ENCODE peak calls at places on chromosomes 2 and 18, in eight cellular contexts. Z, E, F, H, U, Q, L and W are unnamed samples.

GRCh38 chr2:149413487-149413886 is 83.1 kb downstream of the LYPD6 start:
- DNase-seq in Z (no peak), E (no peak), F (no peak), H (no peak), U (no peak), Q (no peak), L (no peak), W (no peak)

GRCh38 chr2:108637304-108637669 is 82.0 kb upstream of the RANBP2 start:
- DNase-seq in Z (peak), E (peak), F (no peak), H (peak), U (no peak), Q (no peak), L (peak), W (peak)

GRCh38 chr2:96526101-96526591 is 10.4 kb upstream of the ARID5A start:
- DNase-seq in Z (no peak), E (no peak), F (no peak), H (no peak), U (no peak), Q (no peak), L (no peak), W (no peak)

GRCh38 chr18:45556217-45556616 is 59.1 kb upstream of the SLC14A2 start:
- DNase-seq in Z (no peak), E (no peak), F (no peak), H (no peak), U (no peak), Q (no peak), L (no peak), W (no peak)

GRCh38 chr2:69007603-69008002 is 5.4 kb upstream of the ANTXR1 start:
- DNase-seq in Z (no peak), E (no peak), F (no peak), H (peak), U (no peak), Q (no peak), L (no peak), W (no peak)

GRCh38 chr2:67290451-67290991 is 106.6 kb upstream of the ETAA1 start:
- DNase-seq in Z (peak), E (no peak), F (no peak), H (peak), U (no peak), Q (no peak), L (peak), W (no peak)

GRCh38 chr18:79923896-79924585 is 27.4 kb downstream of the SLC66A2 start:
- DNase-seq in Z (no peak), E (no peak), F (no peak), H (no peak), U (no peak), Q (peak), L (no peak), W (no peak)

GRCh38 chr18:6661692-6662415 is 67.7 kb upstream of the ARHGAP28 start:
- DNase-seq in Z (no peak), E (no peak), F (no peak), H (no peak), U (no peak), Q (no peak), L (no peak), W (no peak)

GRCh38 chr2:67772216-67773180 is 290.3 kb downstream of the C1D start:
- DNase-seq in Z (no peak), E (peak), F (no peak), H (no peak), U (no peak), Q (no peak), L (no peak), W (no peak)

GRCh38 chr18:44079602-44080001 is 601.1 kb upstream of the SETBP1 start:
- DNase-seq in Z (peak), E (no peak), F (no peak), H (peak), U (no peak), Q (no peak), L (peak), W (no peak)

GRCh38 chr2:151805961-151806360 is 22.3 kb downstream of the ARL5A start:
- DNase-seq in Z (no peak), E (no peak), F (no peak), H (no peak), U (no peak), Q (no peak), L (no peak), W (no peak)

GRCh38 chr2:11543337-11544216 is 9.7 kb downstream of the GREB1 start:
- DNase-seq in Z (no peak), E (no peak), F (no peak), H (no peak), U (no peak), Q (no peak), L (no peak), W (no peak)

GRCh38 chr2:168773719-168774521 is 28.5 kb upstream of the NOSTRIN start:
- DNase-seq in Z (no peak), E (peak), F (peak), H (peak), U (peak), Q (peak), L (peak), W (peak)

GRCh38 chr2:166333809-166334208 is 41.9 kb downstream of the SCN9A start:
- DNase-seq in Z (no peak), E (no peak), F (no peak), H (no peak), U (no peak), Q (no peak), L (peak), W (no peak)

GRCh38 chr18:6741290-6741689 is 11.8 kb downstream of the ARHGAP28 start:
- DNase-seq in Z (peak), E (no peak), F (no peak), H (peak), U (no peak), Q (no peak), L (peak), W (no peak)

GRCh38 chr2:61371027-61371426 is 99.9 kb downstream of the USP34 start:
- DNase-seq in Z (no peak), E (no peak), F (no peak), H (no peak), U (no peak), Q (no peak), L (no peak), W (no peak)

GRCh38 chr2:100877555-100877954 is 57.6 kb downstream of the NPAS2 start:
- DNase-seq in Z (no peak), E (no peak), F (no peak), H (peak), U (no peak), Q (no peak), L (peak), W (no peak)

GRCh38 chr2:238875161-238875530 is 27.3 kb downstream of the TWIST2 start:
- DNase-seq in Z (no peak), E (no peak), F (no peak), H (peak), U (no peak), Q (peak), L (no peak), W (no peak)

GRCh38 chr2:50769416-50769815 is 262.5 kb downstream of the NRXN1 start:
- DNase-seq in Z (no peak), E (peak), F (peak), H (no peak), U (peak), Q (no peak), L (no peak), W (no peak)

GRCh38 chr2:215269397-215270117 is 42.3 kb upstream of the ATIC start:
- DNase-seq in Z (peak), E (peak), F (peak), H (peak), U (peak), Q (peak), L (peak), W (peak)

GRCh38 chr2:47014564-47015051 is 99.0 kb upstream of the MCFD2 start:
- DNase-seq in Z (no peak), E (no peak), F (no peak), H (no peak), U (no peak), Q (no peak), L (no peak), W (no peak)

GRCh38 chr2:47013383-47013782 is 97.8 kb upstream of the MCFD2 start:
- DNase-seq in Z (no peak), E (no peak), F (no peak), H (no peak), U (no peak), Q (no peak), L (no peak), W (no peak)

GRCh38 chr2:47015730-47016129 is 100.1 kb upstream of the MCFD2 start:
- DNase-seq in Z (no peak), E (no peak), F (no peak), H (no peak), U (no peak), Q (no peak), L (no peak), W (no peak)

GRCh38 chr2:47016172-47016913 is 100.7 kb upstream of the MCFD2 start:
- DNase-seq in Z (peak), E (peak), F (no peak), H (peak), U (peak), Q (no peak), L (peak), W (no peak)

DNA sequence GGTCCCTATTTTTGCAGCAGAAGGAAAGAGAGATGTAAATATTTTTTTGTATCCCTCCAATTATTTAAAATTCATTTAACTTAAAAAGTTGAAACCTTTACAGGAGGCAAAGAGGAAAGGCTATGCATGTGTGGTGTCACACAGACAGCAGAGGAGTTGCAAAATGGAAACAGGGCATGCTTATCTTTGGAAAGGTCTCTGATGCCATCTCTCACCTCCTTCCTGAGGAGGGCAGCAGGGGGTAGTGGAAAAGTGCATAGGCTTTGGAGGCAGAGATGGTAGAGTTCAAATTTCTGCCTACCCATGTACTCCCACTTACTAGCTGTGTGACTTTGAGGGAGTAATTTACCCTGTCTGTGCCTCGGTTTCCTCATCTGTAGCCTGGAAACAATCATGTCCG is 99.6 kb upstream of the MCFD2 start:
- DNase-seq in Z (no peak), E (no peak), F (no peak), H (no peak), U (no peak), Q (no peak), L (no peak), W (no peak)
- TF ChIP-seq CTCF in Z (peak), E (no peak), F (no peak), H (no peak), U (no peak), Q (no peak), L (peak), W (no peak)

DNA sequence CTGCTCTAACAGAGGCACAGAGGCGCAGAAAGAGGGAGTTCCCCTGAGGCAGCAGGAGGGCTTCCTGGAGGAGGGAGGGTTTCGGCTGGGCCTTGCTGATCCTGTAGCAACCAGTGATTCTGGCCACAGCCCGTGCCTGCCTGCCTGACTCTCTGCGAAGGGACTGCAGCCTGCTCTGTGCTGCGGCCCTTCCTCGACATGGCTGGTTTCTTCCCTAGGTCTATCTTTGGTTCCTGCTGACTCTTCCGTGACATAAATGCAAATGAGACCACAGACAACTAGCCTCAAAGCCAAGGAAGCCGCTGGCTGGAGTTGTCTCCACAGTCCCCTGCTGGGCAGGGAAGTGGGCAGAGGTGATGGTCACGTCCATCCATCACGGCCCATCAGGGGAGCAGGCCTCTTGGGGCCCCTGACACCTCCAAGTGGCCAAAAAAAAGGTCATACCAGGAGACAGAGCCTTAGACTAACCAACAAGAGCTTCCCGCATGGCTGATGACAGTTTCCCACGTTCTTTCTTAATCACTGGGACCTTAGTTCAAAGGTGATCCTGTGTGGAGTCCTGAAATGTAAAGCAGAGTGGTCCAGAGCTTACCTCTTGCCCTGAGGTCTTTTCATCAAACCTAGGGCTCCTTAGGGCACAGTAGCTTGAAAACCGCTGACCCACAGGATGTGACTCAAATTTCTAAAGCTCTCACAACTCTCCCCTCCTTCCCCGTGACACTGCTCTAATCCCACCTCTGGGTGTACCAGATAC is 55.3 kb downstream of the HS1BP3 start:
- DNase-seq in Z (no peak), E (peak), F (peak), H (peak), U (no peak), Q (peak), L (peak), W (peak)
- TF ChIP-seq CTCF in Z (no peak), E (no peak), F (no peak), H (no peak), U (no peak), Q (no peak), L (no peak), W (no peak)

GRCh38 chr2:163736433-163737168 is 793 bp upstream of the FIGN start:
- DNase-seq in Z (no peak), E (peak), F (peak), H (peak), U (peak), Q (peak), L (peak), W (peak)
- TF ChIP-seq CTCF in Z (peak), E (peak), F (no peak), H (peak), U (peak), Q (no peak), L (peak), W (no peak)

DNA sequence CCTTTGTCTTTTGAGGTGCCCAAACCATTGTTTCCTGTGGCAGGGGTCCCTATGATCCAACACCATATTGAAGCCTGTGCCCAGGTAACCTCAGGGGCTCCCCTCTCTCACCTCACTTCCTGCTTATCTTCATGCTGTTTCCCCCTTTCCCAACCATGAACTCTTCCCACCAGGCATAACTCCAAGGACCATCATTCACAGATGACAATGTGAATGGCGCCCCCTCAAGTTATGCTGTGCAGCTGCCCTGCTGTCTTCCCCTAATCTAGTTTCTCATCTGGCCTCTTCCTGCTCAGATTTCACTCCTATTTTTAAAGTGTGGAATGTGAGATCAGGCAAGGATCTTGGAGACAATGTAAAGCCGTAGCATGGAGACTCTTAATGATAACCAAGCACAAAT is 1.4 kb downstream of the GMPPA start:
- DNase-seq in Z (no peak), E (no peak), F (no peak), H (peak), U (peak), Q (no peak), L (no peak), W (no peak)
- TF ChIP-seq CTCF in Z (peak), E (no peak), F (no peak), H (peak), U (peak), Q (no peak), L (peak), W (no peak)

DNA sequence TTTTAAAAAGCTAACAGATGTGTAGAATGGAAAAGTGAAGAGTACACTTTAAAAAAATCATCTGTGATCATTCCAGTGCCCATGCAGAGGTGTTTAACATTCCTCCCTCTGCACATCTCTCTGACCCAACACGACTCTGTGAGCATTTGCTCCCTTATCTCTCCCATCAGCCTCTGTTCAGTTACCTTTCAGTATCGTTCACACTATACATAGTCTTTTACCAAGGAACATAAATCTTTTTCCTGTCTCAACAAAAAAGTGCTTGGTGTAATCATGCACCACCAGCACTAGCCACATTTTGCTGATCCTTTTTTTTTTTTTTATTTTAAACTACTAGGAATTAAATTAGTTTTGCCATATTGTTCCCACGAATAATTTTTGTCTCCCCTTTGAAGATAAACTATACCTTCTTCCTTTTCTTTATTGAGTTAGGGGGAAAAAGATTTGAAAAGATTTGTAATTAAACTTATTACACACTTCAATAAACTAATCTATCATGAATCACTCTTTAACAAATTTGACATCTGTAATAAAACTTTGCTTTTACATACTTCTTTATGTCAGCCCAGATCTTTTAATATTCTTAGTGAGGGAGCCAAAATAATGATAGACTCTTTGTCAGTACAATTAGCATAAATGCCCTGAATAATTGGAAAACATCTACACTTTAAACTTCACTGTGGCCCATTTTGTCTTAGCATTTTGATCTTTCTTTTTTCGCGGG is 489.8 kb upstream of the FANCL start:
- DNase-seq in Z (no peak), E (no peak), F (no peak), H (no peak), U (no peak), Q (no peak), L (no peak), W (no peak)
- TF ChIP-seq CTCF in Z (no peak), E (no peak), F (no peak), H (no peak), U (no peak), Q (no peak), L (no peak), W (no peak)

DNA sequence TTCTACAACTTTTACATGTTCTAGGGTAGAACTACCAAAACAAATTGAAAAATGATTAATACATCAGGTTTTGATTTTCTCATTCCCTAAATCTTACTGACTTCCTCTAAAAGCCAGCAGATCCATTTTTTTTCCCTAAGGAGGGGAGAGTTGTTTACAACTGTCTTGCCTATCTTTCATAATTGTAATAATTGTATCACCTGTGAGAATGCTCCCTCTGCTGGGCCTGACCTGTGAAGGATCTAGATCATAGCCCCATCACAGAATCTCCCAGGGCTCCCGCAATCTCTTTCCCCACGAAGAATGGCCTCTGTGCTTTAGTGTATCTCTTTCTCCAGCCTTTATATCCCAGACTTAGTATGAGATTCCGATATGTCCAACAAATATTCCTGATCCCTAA is 9.1 kb downstream of the LOXL3 start:
- DNase-seq in Z (no peak), E (no peak), F (no peak), H (no peak), U (no peak), Q (no peak), L (no peak), W (no peak)
- TF ChIP-seq CTCF in Z (peak), E (no peak), F (no peak), H (peak), U (no peak), Q (no peak), L (peak), W (peak)

DNA sequence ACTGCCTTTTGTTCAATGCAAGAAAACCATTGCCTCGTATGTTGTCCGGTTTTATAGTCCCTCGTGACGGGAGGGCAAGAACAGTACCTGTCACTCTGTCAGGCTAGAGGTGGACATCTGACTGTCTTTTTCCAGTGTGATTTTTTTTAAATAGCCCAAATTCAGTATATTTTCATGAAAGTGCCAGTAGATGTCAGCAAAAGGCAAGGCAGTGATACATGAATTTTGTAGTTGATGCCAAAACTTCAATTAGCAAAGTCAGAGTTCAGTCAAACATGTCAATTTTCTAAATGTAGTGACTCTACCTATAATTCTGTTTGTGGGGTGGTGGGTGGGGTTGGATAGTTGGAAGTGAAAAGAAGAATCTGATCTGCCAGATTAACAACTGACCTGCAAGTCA is 296.0 kb upstream of the MC4R start:
- DNase-seq in Z (no peak), E (no peak), F (no peak), H (peak), U (peak), Q (no peak), L (no peak), W (no peak)
- TF ChIP-seq CTCF in Z (peak), E (no peak), F (no peak), H (no peak), U (peak), Q (no peak), L (peak), W (peak)

DNA sequence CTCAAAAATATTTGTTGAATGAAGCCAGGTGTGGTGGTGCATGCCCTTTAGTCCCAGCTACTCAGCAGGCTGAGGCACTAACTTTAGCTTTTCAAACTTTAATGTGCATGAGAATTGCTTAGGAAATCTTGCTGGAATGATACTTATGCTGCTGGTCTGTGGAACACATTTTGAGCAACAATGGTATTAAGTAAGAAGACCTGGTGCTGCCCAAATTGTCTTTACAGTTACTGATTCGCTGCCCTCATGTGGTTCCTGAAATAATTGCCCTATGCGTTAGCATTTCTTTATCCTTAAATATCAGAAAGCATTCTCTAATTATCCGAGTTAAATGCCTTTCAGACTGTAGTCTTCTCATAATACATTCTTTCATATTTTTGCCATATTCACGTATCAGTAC is 76.0 kb upstream of the SESTD1 start:
- DNase-seq in Z (no peak), E (no peak), F (no peak), H (peak), U (peak), Q (no peak), L (peak), W (no peak)
- TF ChIP-seq CTCF in Z (peak), E (peak), F (no peak), H (peak), U (peak), Q (no peak), L (peak), W (no peak)

GRCh38 chr2:105329561-105330495 is at the start of gene TGFBRAP1:
- DNase-seq in Z (no peak), E (peak), F (peak), H (peak), U (peak), Q (peak), L (peak), W (peak)
- TF ChIP-seq CTCF in Z (no peak), E (no peak), F (no peak), H (no peak), U (no peak), Q (no peak), L (no peak), W (no peak)